ENCODE peak calls at places on chromosomes 12 and 14, in four cellular contexts. One of them, this sample, is unnamed.

GRCh38 chr12:31897791-31898503 is 61.3 kb upstream of the RESF1 start:
- DNase-seq in A172: peak
- DNase-seq in stimulated activated CD8-positive, alpha-beta memory T cell treated with anti-CD3 and anti-CD28 coated beads, Interleukin-15, amount 100 ng/mL, for 1 hour: no peak
- DNase-seq in A549: no peak
- DNase-seq in this sample: no peak

GRCh38 chr12:54296393-54297121 is 4.3 kb downstream of the NFE2 start:
- DNase-seq in A549: no peak
- DNase-seq in A172: no peak
- DNase-seq in stimulated activated CD8-positive, alpha-beta memory T cell treated with anti-CD3 and anti-CD28 coated beads, Interleukin-15, amount 100 ng/mL, for 1 hour: no peak
- DNase-seq in this sample: no peak

GRCh38 chr14:81452766-81453165 is 52.6 kb upstream of the STON2 start:
- DNase-seq in A172: no peak
- DNase-seq in stimulated activated CD8-positive, alpha-beta memory T cell treated with anti-CD3 and anti-CD28 coated beads, Interleukin-15, amount 100 ng/mL, for 1 hour: no peak
- DNase-seq in A549: no peak
- DNase-seq in this sample: no peak

GRCh38 chr14:53947452-53948180 is 9.0 kb downstream of the BMP4 start:
- DNase-seq in A172: no peak
- DNase-seq in stimulated activated CD8-positive, alpha-beta memory T cell treated with anti-CD3 and anti-CD28 coated beads, Interleukin-15, amount 100 ng/mL, for 1 hour: no peak
- DNase-seq in A549: no peak
- DNase-seq in this sample: no peak

GRCh38 chr12:122928033-122928890 is 32.3 kb upstream of the VPS37B start:
- DNase-seq in A172: no peak
- DNase-seq in A549: no peak
- DNase-seq in stimulated activated CD8-positive, alpha-beta memory T cell treated with anti-CD3 and anti-CD28 coated beads, Interleukin-15, amount 100 ng/mL, for 1 hour: no peak
- DNase-seq in this sample: no peak

GRCh38 chr14:104101651-104102281 is 16.3 kb downstream of the ASPG start:
- DNase-seq in A172: no peak
- DNase-seq in stimulated activated CD8-positive, alpha-beta memory T cell treated with anti-CD3 and anti-CD28 coated beads, Interleukin-15, amount 100 ng/mL, for 1 hour: no peak
- DNase-seq in A549: no peak
- DNase-seq in this sample: no peak

GRCh38 chr12:90953956-90954421 is 987 bp downstream of the CCER1 start:
- DNase-seq in A549: no peak
- DNase-seq in stimulated activated CD8-positive, alpha-beta memory T cell treated with anti-CD3 and anti-CD28 coated beads, Interleukin-15, amount 100 ng/mL, for 1 hour: no peak
- DNase-seq in A172: no peak
- DNase-seq in this sample: no peak

GRCh38 chr12:87809916-87810315 is 219.3 kb downstream of the C12orf50 start:
- DNase-seq in stimulated activated CD8-positive, alpha-beta memory T cell treated with anti-CD3 and anti-CD28 coated beads, Interleukin-15, amount 100 ng/mL, for 1 hour: no peak
- DNase-seq in A172: no peak
- DNase-seq in A549: no peak
- DNase-seq in this sample: no peak

GRCh38 chr12:131827961-131828534 is at the start of gene MMP17:
- DNase-seq in A172: peak
- DNase-seq in A549: peak
- DNase-seq in stimulated activated CD8-positive, alpha-beta memory T cell treated with anti-CD3 and anti-CD28 coated beads, Interleukin-15, amount 100 ng/mL, for 1 hour: no peak
- DNase-seq in this sample: no peak

GRCh38 chr12:27014085-27014858 is at the start of gene TM7SF3:
- DNase-seq in A549: peak
- DNase-seq in A172: peak
- DNase-seq in stimulated activated CD8-positive, alpha-beta memory T cell treated with anti-CD3 and anti-CD28 coated beads, Interleukin-15, amount 100 ng/mL, for 1 hour: peak
- DNase-seq in this sample: peak

GRCh38 chr12:50401383-50402155 is 884 bp downstream of the LARP4 start:
- DNase-seq in stimulated activated CD8-positive, alpha-beta memory T cell treated with anti-CD3 and anti-CD28 coated beads, Interleukin-15, amount 100 ng/mL, for 1 hour: peak
- DNase-seq in A549: no peak
- DNase-seq in A172: no peak
- DNase-seq in this sample: no peak

GRCh38 chr14:90556050-90556477 is 159.2 kb downstream of the CALM1 start:
- DNase-seq in stimulated activated CD8-positive, alpha-beta memory T cell treated with anti-CD3 and anti-CD28 coated beads, Interleukin-15, amount 100 ng/mL, for 1 hour: no peak
- DNase-seq in A172: no peak
- DNase-seq in A549: no peak
- DNase-seq in this sample: no peak

GRCh38 chr14:69859591-69859990 is 19.6 kb upstream of the SMOC1 start:
- DNase-seq in A172: no peak
- DNase-seq in A549: no peak
- DNase-seq in stimulated activated CD8-positive, alpha-beta memory T cell treated with anti-CD3 and anti-CD28 coated beads, Interleukin-15, amount 100 ng/mL, for 1 hour: no peak
- DNase-seq in this sample: no peak

GRCh38 chr12:128794661-128795529 is 28.9 kb downstream of the SLC15A4 start:
- DNase-seq in A549: no peak
- DNase-seq in A172: no peak
- DNase-seq in stimulated activated CD8-positive, alpha-beta memory T cell treated with anti-CD3 and anti-CD28 coated beads, Interleukin-15, amount 100 ng/mL, for 1 hour: no peak
- DNase-seq in this sample: peak

GRCh38 chr12:19739195-19739776 is 300.0 kb downstream of the AEBP2 start:
- DNase-seq in stimulated activated CD8-positive, alpha-beta memory T cell treated with anti-CD3 and anti-CD28 coated beads, Interleukin-15, amount 100 ng/mL, for 1 hour: no peak
- DNase-seq in A549: peak
- DNase-seq in A172: peak
- DNase-seq in this sample: no peak

GRCh38 chr12:32501835-32502333 is 102.5 kb downstream of the FGD4 start:
- DNase-seq in stimulated activated CD8-positive, alpha-beta memory T cell treated with anti-CD3 and anti-CD28 coated beads, Interleukin-15, amount 100 ng/mL, for 1 hour: no peak
- DNase-seq in A172: peak
- DNase-seq in A549: no peak
- DNase-seq in this sample: no peak

GRCh38 chr12:4443616-4444015 is 2.0 kb downstream of the FGF6 start:
- DNase-seq in stimulated activated CD8-positive, alpha-beta memory T cell treated with anti-CD3 and anti-CD28 coated beads, Interleukin-15, amount 100 ng/mL, for 1 hour: no peak
- DNase-seq in A549: no peak
- DNase-seq in A172: no peak
- DNase-seq in this sample: no peak

GRCh38 chr14:51701956-51702355 is 50.2 kb downstream of the FRMD6 start:
- DNase-seq in A549: no peak
- DNase-seq in A172: no peak
- DNase-seq in stimulated activated CD8-positive, alpha-beta memory T cell treated with anti-CD3 and anti-CD28 coated beads, Interleukin-15, amount 100 ng/mL, for 1 hour: no peak
- DNase-seq in this sample: no peak

GRCh38 chr12:57759360-57759980 is 4.6 kb downstream of the MARCHF9 start:
- DNase-seq in stimulated activated CD8-positive, alpha-beta memory T cell treated with anti-CD3 and anti-CD28 coated beads, Interleukin-15, amount 100 ng/mL, for 1 hour: no peak
- DNase-seq in A549: no peak
- DNase-seq in A172: no peak
- DNase-seq in this sample: no peak

GRCh38 chr12:116194935-116195431 is 82.5 kb downstream of the MED13L start:
- DNase-seq in A549: no peak
- DNase-seq in stimulated activated CD8-positive, alpha-beta memory T cell treated with anti-CD3 and anti-CD28 coated beads, Interleukin-15, amount 100 ng/mL, for 1 hour: peak
- DNase-seq in A172: no peak
- DNase-seq in this sample: no peak

GRCh38 chr12:115440438-115440837 is 756.5 kb upstream of the TBX3 start:
- DNase-seq in A549: peak
- DNase-seq in A172: peak
- DNase-seq in stimulated activated CD8-positive, alpha-beta memory T cell treated with anti-CD3 and anti-CD28 coated beads, Interleukin-15, amount 100 ng/mL, for 1 hour: no peak
- DNase-seq in this sample: no peak

GRCh38 chr12:12508612-12509011 is 54.1 kb downstream of the DUSP16 start:
- DNase-seq in A549: no peak
- DNase-seq in stimulated activated CD8-positive, alpha-beta memory T cell treated with anti-CD3 and anti-CD28 coated beads, Interleukin-15, amount 100 ng/mL, for 1 hour: no peak
- DNase-seq in A172: no peak
- DNase-seq in this sample: no peak

GRCh38 chr14:99475660-99476059 is 5.0 kb downstream of the SETD3 start:
- DNase-seq in stimulated activated CD8-positive, alpha-beta memory T cell treated with anti-CD3 and anti-CD28 coated beads, Interleukin-15, amount 100 ng/mL, for 1 hour: no peak
- DNase-seq in A549: no peak
- DNase-seq in A172: no peak
- DNase-seq in this sample: no peak

GRCh38 chr12:85089792-85090191 is 53.6 kb downstream of the LRRIQ1 start:
- DNase-seq in A549: no peak
- DNase-seq in A172: no peak
- DNase-seq in stimulated activated CD8-positive, alpha-beta memory T cell treated with anti-CD3 and anti-CD28 coated beads, Interleukin-15, amount 100 ng/mL, for 1 hour: no peak
- DNase-seq in this sample: no peak

GRCh38 chr14:83300454-83301064 is 1766.9 kb upstream of the SEL1L start:
- DNase-seq in A172: peak
- DNase-seq in A549: no peak
- DNase-seq in stimulated activated CD8-positive, alpha-beta memory T cell treated with anti-CD3 and anti-CD28 coated beads, Interleukin-15, amount 100 ng/mL, for 1 hour: no peak
- DNase-seq in this sample: no peak

GRCh38 chr12:125533434-125534029 is 468.3 kb downstream of the AACS start:
- DNase-seq in A549: peak
- DNase-seq in A172: peak
- DNase-seq in stimulated activated CD8-positive, alpha-beta memory T cell treated with anti-CD3 and anti-CD28 coated beads, Interleukin-15, amount 100 ng/mL, for 1 hour: no peak
- DNase-seq in this sample: no peak

GRCh38 chr12:47950856-47951468 is 12.4 kb upstream of the TMEM106C start:
- DNase-seq in stimulated activated CD8-positive, alpha-beta memory T cell treated with anti-CD3 and anti-CD28 coated beads, Interleukin-15, amount 100 ng/mL, for 1 hour: no peak
- DNase-seq in A172: no peak
- DNase-seq in A549: no peak
- DNase-seq in this sample: no peak

GRCh38 chr12:26233620-26234019 is 38.2 kb downstream of the SSPN start:
- DNase-seq in A549: no peak
- DNase-seq in stimulated activated CD8-positive, alpha-beta memory T cell treated with anti-CD3 and anti-CD28 coated beads, Interleukin-15, amount 100 ng/mL, for 1 hour: no peak
- DNase-seq in A172: no peak
- DNase-seq in this sample: no peak

GRCh38 chr12:64385019-64385418 is 5.5 kb downstream of the C12orf56 start:
- DNase-seq in A549: no peak
- DNase-seq in A172: no peak
- DNase-seq in stimulated activated CD8-positive, alpha-beta memory T cell treated with anti-CD3 and anti-CD28 coated beads, Interleukin-15, amount 100 ng/mL, for 1 hour: no peak
- DNase-seq in this sample: no peak